ENCODE peak calls at places on chromosomes 7 and 10, in six cellular contexts. One of them, this sample, is unnamed.

GRCh38 chr10:114026189-114027040 is 17.3 kb upstream of the ADRB1 start:
- DNase-seq in HCT116: peak; percentile 58
- DNase-seq in testis: no peak
- DNase-seq in IMR-90: peak; percentile 53
- DNase-seq in Peyer's patch: no peak
- DNase-seq in thyroid gland: no peak
- DNase-seq in this sample: no peak

GRCh38 chr10:48470115-48470892 is 134.6 kb downstream of the ARHGAP22 start:
- DNase-seq in testis: no peak
- DNase-seq in thyroid gland: no peak
- DNase-seq in IMR-90: peak; percentile 12
- DNase-seq in HCT116: no peak
- DNase-seq in Peyer's patch: peak; percentile 41
- DNase-seq in this sample: peak; percentile 31

GRCh38 chr7:55138663-55139062 is 119.8 kb downstream of the EGFR start:
- DNase-seq in thyroid gland: no peak
- DNase-seq in Peyer's patch: no peak
- DNase-seq in HCT116: no peak
- DNase-seq in testis: no peak
- DNase-seq in IMR-90: no peak
- DNase-seq in this sample: no peak

GRCh38 chr10:3502606-3503005 is 282.4 kb downstream of the KLF6 start:
- DNase-seq in IMR-90: no peak
- DNase-seq in testis: no peak
- DNase-seq in HCT116: no peak
- DNase-seq in thyroid gland: no peak
- DNase-seq in Peyer's patch: no peak
- DNase-seq in this sample: no peak

GRCh38 chr7:9557853-9558252 is 1124.4 kb downstream of the NXPH1 start:
- DNase-seq in Peyer's patch: no peak
- DNase-seq in testis: no peak
- DNase-seq in HCT116: no peak
- DNase-seq in IMR-90: no peak
- DNase-seq in thyroid gland: no peak
- DNase-seq in this sample: no peak

GRCh38 chr7:75842836-75843446 is 29.3 kb upstream of the CCL24 start:
- DNase-seq in testis: peak; percentile 46
- DNase-seq in HCT116: no peak
- DNase-seq in Peyer's patch: no peak
- DNase-seq in IMR-90: peak; percentile 93
- DNase-seq in thyroid gland: no peak
- DNase-seq in this sample: peak; percentile 47

GRCh38 chr7:127683776-127684681 is 32.0 kb downstream of the SND1 start:
- DNase-seq in testis: no peak
- DNase-seq in IMR-90: no peak
- DNase-seq in HCT116: no peak
- DNase-seq in Peyer's patch: no peak
- DNase-seq in thyroid gland: no peak
- DNase-seq in this sample: no peak

GRCh38 chr10:13115832-13116793 is 16.1 kb downstream of the OPTN start:
- DNase-seq in HCT116: no peak
- DNase-seq in testis: no peak
- DNase-seq in IMR-90: no peak
- DNase-seq in Peyer's patch: peak; percentile 57
- DNase-seq in thyroid gland: no peak
- DNase-seq in this sample: peak; percentile 38

GRCh38 chr7:1243964-1244416 is 11.3 kb downstream of the UNCX start:
- DNase-seq in HCT116: no peak
- DNase-seq in Peyer's patch: no peak
- DNase-seq in IMR-90: no peak
- DNase-seq in thyroid gland: no peak
- DNase-seq in testis: no peak
- DNase-seq in this sample: no peak

GRCh38 chr7:31735991-31736982 is 49.3 kb downstream of the PPP1R17 start:
- DNase-seq in thyroid gland: peak; percentile 27
- DNase-seq in testis: peak; percentile 73
- DNase-seq in HCT116: peak; percentile 35
- DNase-seq in Peyer's patch: peak; percentile 50
- DNase-seq in IMR-90: peak; percentile 51
- DNase-seq in this sample: peak; percentile 87

GRCh38 chr7:504221-505081 is 15.2 kb downstream of the PDGFA start:
- DNase-seq in thyroid gland: no peak
- DNase-seq in IMR-90: no peak
- DNase-seq in HCT116: no peak
- DNase-seq in Peyer's patch: peak; percentile 79
- DNase-seq in testis: no peak
- DNase-seq in this sample: no peak

GRCh38 chr7:81691199-81691821 is 78.5 kb downstream of the HGF start:
- DNase-seq in HCT116: no peak
- DNase-seq in Peyer's patch: no peak
- DNase-seq in testis: no peak
- DNase-seq in thyroid gland: no peak
- DNase-seq in IMR-90: peak; percentile 55
- DNase-seq in this sample: no peak

GRCh38 chr10:123390874-123391273 is 236.7 kb downstream of the BUB3 start:
- DNase-seq in HCT116: no peak
- DNase-seq in thyroid gland: no peak
- DNase-seq in testis: no peak
- DNase-seq in Peyer's patch: no peak
- DNase-seq in IMR-90: no peak
- DNase-seq in this sample: no peak

GRCh38 chr7:70728873-70729552 is 402.9 kb upstream of the GALNT17 start:
- DNase-seq in testis: no peak
- DNase-seq in IMR-90: no peak
- DNase-seq in Peyer's patch: no peak
- DNase-seq in thyroid gland: no peak
- DNase-seq in HCT116: no peak
- DNase-seq in this sample: no peak

GRCh38 chr7:121624922-121625321 is 228.8 kb upstream of the FAM3C start:
- DNase-seq in thyroid gland: no peak
- DNase-seq in Peyer's patch: no peak
- DNase-seq in HCT116: no peak
- DNase-seq in testis: no peak
- DNase-seq in IMR-90: no peak
- DNase-seq in this sample: peak; percentile 21

GRCh38 chr10:131915990-131916766 is 15.4 kb downstream of the PPP2R2D start:
- DNase-seq in testis: no peak
- DNase-seq in thyroid gland: no peak
- DNase-seq in Peyer's patch: peak; percentile 15
- DNase-seq in IMR-90: no peak
- DNase-seq in HCT116: no peak
- DNase-seq in this sample: no peak

GRCh38 chr10:112424658-112425057 is 22.1 kb downstream of the ZDHHC6 start:
- DNase-seq in Peyer's patch: peak; percentile 54
- DNase-seq in HCT116: no peak
- DNase-seq in thyroid gland: no peak
- DNase-seq in testis: no peak
- DNase-seq in IMR-90: no peak
- DNase-seq in this sample: no peak

DNA sequence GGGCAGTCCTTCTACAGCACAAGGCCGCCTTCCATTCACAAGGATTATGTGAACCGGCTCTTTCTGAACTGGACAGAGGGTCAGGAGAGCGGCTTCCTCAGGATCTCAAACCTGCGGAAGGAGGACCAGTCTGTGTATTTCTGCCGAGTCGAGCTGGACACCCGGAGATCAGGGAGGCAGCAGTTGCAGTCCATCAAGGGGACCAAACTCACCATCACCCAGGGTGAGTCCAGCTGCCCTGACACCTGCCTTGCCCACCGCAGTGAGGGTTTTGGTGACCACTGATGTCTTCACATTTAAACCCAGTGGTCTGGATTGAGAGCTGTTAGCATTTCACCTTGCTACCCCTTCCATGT is 918 bp downstream of the PILRB start:
- DNase-seq in IMR-90: no peak
- DNase-seq in testis: no peak
- DNase-seq in thyroid gland: no peak
- DNase-seq in Peyer's patch: peak; percentile 15
- DNase-seq in HCT116: no peak
- DNase-seq in this sample: no peak
- TF ChIP-seq POLR2A in IMR-90: no peak
- TF ChIP-seq POLR2A in testis: no peak
- TF ChIP-seq POLR2A in thyroid gland: no peak
- TF ChIP-seq POLR2A in Peyer's patch: no peak
- TF ChIP-seq POLR2A in HCT116: no peak
- TF ChIP-seq POLR2A in this sample: no peak

DNA sequence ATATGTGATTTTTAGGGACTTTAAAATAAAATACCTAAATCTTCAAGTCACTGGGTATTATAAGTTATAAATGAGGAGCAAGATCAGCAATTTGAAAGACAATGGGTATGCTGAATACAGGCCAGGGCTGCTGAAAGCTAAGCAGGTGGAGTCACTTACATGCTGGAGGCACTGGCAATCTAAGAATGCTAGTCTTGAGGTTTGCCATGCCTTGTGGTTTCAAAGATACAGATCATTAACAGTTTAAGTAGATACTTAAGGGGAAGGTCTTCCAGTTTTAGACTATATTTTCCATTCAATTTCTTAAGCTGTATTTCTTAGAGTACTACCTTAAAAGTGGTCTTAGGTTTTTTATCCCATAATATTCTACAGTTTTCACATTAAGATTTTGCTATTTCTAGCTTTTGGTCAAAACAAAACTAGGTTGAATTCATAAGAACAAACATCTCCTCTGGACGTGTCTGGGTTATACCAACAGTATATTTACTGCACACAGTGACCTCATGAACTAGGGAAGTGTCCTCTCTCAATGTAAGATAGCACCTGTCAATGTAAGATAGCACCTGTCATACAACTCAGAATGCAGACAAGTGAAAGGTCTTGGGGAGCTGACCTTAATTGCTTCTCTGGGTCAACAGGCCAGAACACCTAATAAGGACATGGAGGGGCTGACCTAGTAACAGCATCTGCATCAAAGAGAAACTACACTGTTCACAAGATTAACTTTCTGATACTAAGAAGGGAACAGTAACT is 2.0 kb downstream of the SRI start:
- DNase-seq in HCT116: no peak
- DNase-seq in testis: no peak
- DNase-seq in thyroid gland: peak; percentile 24
- DNase-seq in Peyer's patch: no peak
- DNase-seq in IMR-90: no peak
- DNase-seq in this sample: no peak
- H3K4me3 ChIP-seq in HCT116: no peak overlapping the region
- H3K4me3 ChIP-seq in testis: no peak overlapping the region
- H3K4me3 ChIP-seq in thyroid gland: no peak overlapping the region
- H3K4me3 ChIP-seq in Peyer's patch: peak overlapping the region; percentile 92
- H3K4me3 ChIP-seq in IMR-90: no peak overlapping the region
- H3K4me3 ChIP-seq in this sample: no peak overlapping the region

GRCh38 chr10:67884313-67884841 is at the start of gene SIRT1:
- DNase-seq in thyroid gland: peak; percentile 98
- DNase-seq in HCT116: peak; percentile 72
- DNase-seq in testis: peak; percentile 98
- DNase-seq in IMR-90: peak; percentile 90
- DNase-seq in Peyer's patch: peak; percentile 98
- DNase-seq in this sample: peak; percentile 98
- TF ChIP-seq POLR2A in thyroid gland: peak; percentile 91
- TF ChIP-seq POLR2A in HCT116: peak; percentile 83
- TF ChIP-seq POLR2A in testis: peak; percentile 71
- TF ChIP-seq POLR2A in IMR-90: peak; percentile 98
- TF ChIP-seq POLR2A in Peyer's patch: peak; percentile 95
- TF ChIP-seq POLR2A in this sample: peak; percentile 96

GRCh38 chr10:73965890-73966768 is 31.8 kb upstream of the VCL start:
- DNase-seq in HCT116: peak; percentile 99
- DNase-seq in IMR-90: peak; percentile 99
- DNase-seq in thyroid gland: peak; percentile 64
- DNase-seq in Peyer's patch: peak; percentile 70
- DNase-seq in testis: peak; percentile 64
- DNase-seq in this sample: peak; percentile 84
- H3K4me3 ChIP-seq in HCT116: peak overlapping the region; percentile 31
- H3K4me3 ChIP-seq in IMR-90: no peak overlapping the region
- H3K4me3 ChIP-seq in thyroid gland: no peak overlapping the region
- H3K4me3 ChIP-seq in Peyer's patch: peak overlapping the region; percentile 9
- H3K4me3 ChIP-seq in testis: no peak overlapping the region
- H3K4me3 ChIP-seq in this sample: no peak overlapping the region

DNA sequence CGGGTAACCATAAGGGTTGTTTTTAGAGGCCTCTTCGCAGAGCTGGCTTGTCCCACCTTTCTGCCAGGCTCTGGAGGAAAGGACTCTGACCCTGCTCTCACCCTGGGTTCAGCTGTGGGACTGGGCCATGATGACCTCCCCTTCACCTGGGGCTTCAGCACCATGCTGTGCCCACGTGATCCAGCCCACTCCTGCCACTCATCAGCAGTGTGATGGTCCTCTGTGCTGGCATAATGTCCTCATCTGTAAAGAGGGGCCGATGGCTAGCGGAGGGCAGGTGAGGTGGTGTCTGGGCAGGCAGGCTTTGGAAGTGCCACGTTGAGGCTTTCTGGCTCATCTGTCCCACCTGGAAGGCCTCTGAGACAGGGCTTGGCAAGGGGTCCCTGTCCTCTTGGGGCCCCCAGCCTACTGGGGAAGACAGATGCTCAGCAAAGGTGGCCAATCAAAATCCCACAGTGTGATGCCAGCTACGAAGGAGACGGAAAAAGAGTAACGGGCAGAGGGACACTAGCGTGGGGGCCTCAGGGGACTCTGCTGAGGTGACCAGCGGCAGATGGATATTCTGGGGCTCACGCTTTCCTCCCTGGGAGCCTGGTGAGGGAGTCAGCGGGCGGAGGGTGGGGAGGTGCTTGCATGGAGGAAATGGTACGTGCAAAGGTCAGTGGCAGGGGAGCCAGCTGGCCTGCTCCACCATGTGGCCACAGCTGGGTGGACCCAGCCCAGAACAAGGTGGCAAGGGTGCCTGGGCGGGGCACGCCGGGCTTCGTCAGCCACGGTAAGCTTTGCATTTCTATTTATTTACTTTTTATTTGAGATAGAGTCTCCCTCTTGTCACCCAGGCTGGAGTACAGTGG is 5.4 kb downstream of the LRWD1 start:
- DNase-seq in thyroid gland: peak; percentile 3
- DNase-seq in Peyer's patch: peak; percentile 90
- DNase-seq in testis: no peak
- DNase-seq in IMR-90: no peak
- DNase-seq in HCT116: no peak
- DNase-seq in this sample: no peak
- TF ChIP-seq POLR2A in thyroid gland: no peak
- TF ChIP-seq POLR2A in Peyer's patch: no peak
- TF ChIP-seq POLR2A in testis: no peak
- TF ChIP-seq POLR2A in IMR-90: no peak
- TF ChIP-seq POLR2A in HCT116: no peak
- TF ChIP-seq POLR2A in this sample: no peak

GRCh38 chr10:58320351-58321065 is 14.3 kb upstream of the UBE2D1 start:
- DNase-seq in thyroid gland: no peak
- DNase-seq in HCT116: no peak
- DNase-seq in IMR-90: no peak
- DNase-seq in testis: no peak
- DNase-seq in Peyer's patch: no peak
- DNase-seq in this sample: no peak

GRCh38 chr10:58319599-58319998 is 15.2 kb upstream of the UBE2D1 start:
- DNase-seq in testis: no peak
- DNase-seq in thyroid gland: no peak
- DNase-seq in HCT116: no peak
- DNase-seq in Peyer's patch: no peak
- DNase-seq in IMR-90: no peak
- DNase-seq in this sample: no peak

GRCh38 chr10:58322835-58323209 is 12.0 kb upstream of the UBE2D1 start:
- DNase-seq in thyroid gland: no peak
- DNase-seq in HCT116: no peak
- DNase-seq in testis: no peak
- DNase-seq in IMR-90: no peak
- DNase-seq in Peyer's patch: no peak
- DNase-seq in this sample: no peak

GRCh38 chr10:58318346-58318745 is 16.5 kb upstream of the UBE2D1 start:
- DNase-seq in HCT116: no peak
- DNase-seq in IMR-90: peak; percentile 15
- DNase-seq in Peyer's patch: no peak
- DNase-seq in testis: no peak
- DNase-seq in thyroid gland: no peak
- DNase-seq in this sample: no peak

GRCh38 chr10:58322072-58322834 is 12.6 kb upstream of the UBE2D1 start:
- DNase-seq in testis: no peak
- DNase-seq in HCT116: no peak
- DNase-seq in Peyer's patch: no peak
- DNase-seq in thyroid gland: no peak
- DNase-seq in IMR-90: peak; percentile 11
- DNase-seq in this sample: no peak
- H3K4me3 ChIP-seq in testis: no peak overlapping the region
- H3K4me3 ChIP-seq in HCT116: no peak overlapping the region
- H3K4me3 ChIP-seq in Peyer's patch: no peak overlapping the region
- H3K4me3 ChIP-seq in thyroid gland: no peak overlapping the region
- H3K4me3 ChIP-seq in IMR-90: no peak overlapping the region
- H3K4me3 ChIP-seq in this sample: no peak overlapping the region